ENCODE peak calls at places on chromosomes 16 and 17, in six cellular contexts. P is spleen, J is HCT116, U is GM23338, X is breast epithelium, M is prostate gland. L is an unnamed sample. For H3K4me1, the result is how much of the 10 kb centered on the place peaks cover.

GRCh38 chr16:23700509-23700908 is 12.5 kb downstream of the ERN2 start:
- DNase-seq in P (no peak), J (no peak), U (peak), X (no peak), M (no peak), L (no peak)

GRCh38 chr16:74730049-74730683 is 29.5 kb upstream of the MLKL start:
- DNase-seq in P (no peak), J (no peak), U (no peak), X (peak), M (peak), L (no peak)

GRCh38 chr16:749010-749409 is 8.2 kb upstream of the CIAO3 start:
- DNase-seq in P (no peak), J (no peak), U (no peak), X (peak), M (no peak), L (no peak)

GRCh38 chr17:83198366-83199341 is 119.2 kb downstream of the METRNL start:
- DNase-seq in P (peak), J (no peak), U (no peak), X (peak), M (no peak), L (no peak)

GRCh38 chr17:17041018-17041521 is 1.2 kb upstream of the MPRIP start:
- DNase-seq in P (peak), J (no peak), U (no peak), X (no peak), M (no peak), L (no peak)

GRCh38 chr16:55040366-55041086 is 109.9 kb downstream of the IRX5 start:
- DNase-seq in P (peak), J (no peak), U (no peak), X (peak), M (no peak), L (peak)

GRCh38 chr16:52561910-52562741 is 15.2 kb upstream of the TOX3 start:
- DNase-seq in P (no peak), J (no peak), U (no peak), X (no peak), M (peak), L (no peak)

GRCh38 chr16:21101631-21102420 is 48.8 kb downstream of the DNAH3 start:
- DNase-seq in P (no peak), J (peak), U (peak), X (no peak), M (no peak), L (no peak)

GRCh38 chr17:12064395-12064794 is 43.7 kb downstream of the MAP2K4 start:
- DNase-seq in P (no peak), J (no peak), U (no peak), X (no peak), M (no peak), L (no peak)

GRCh38 chr16:88973007-88973410 is 4.0 kb downstream of the CBFA2T3 start:
- DNase-seq in P (peak), J (no peak), U (no peak), X (no peak), M (no peak), L (no peak)

GRCh38 chr17:7263071-7263800 is 958 bp upstream of the CLDN7 start:
- DNase-seq in P (no peak), J (peak), U (peak), X (peak), M (no peak), L (peak)

GRCh38 chr16:48235556-48236136 is 8.5 kb upstream of the LONP2 start:
- DNase-seq in P (no peak), J (no peak), U (no peak), X (no peak), M (no peak), L (no peak)

GRCh38 chr16:83717814-83718213 is 90.0 kb upstream of the HSBP1 start:
- DNase-seq in P (no peak), J (no peak), U (no peak), X (no peak), M (no peak), L (no peak)

GRCh38 chr17:17710728-17711541 is 29.7 kb downstream of the RAI1 start:
- DNase-seq in P (no peak), J (peak), U (peak), X (peak), M (peak), L (no peak)

GRCh38 chr17:21039839-21040575 is 2.8 kb downstream of the USP22 start:
- DNase-seq in P (no peak), J (peak), U (peak), X (peak), M (no peak), L (no peak)

GRCh38 chr17:45895969-45896793 is 1.8 kb downstream of the MAPT start:
- DNase-seq in P (no peak), J (no peak), U (peak), X (no peak), M (no peak), L (no peak)

GRCh38 chr17:31318298-31319190 is 2.9 kb downstream of the EVI2A start:
- DNase-seq in P (peak), J (no peak), U (peak), X (peak), M (no peak), L (no peak)

GRCh38 chr17:64622931-64623654 is 39.0 kb downstream of the SMURF2 start:
- DNase-seq in P (no peak), J (peak), U (no peak), X (no peak), M (no peak), L (no peak)

GRCh38 chr17:4706121-4706520 is 2.2 kb upstream of the PELP1 start:
- DNase-seq in P (no peak), J (no peak), U (peak), X (no peak), M (no peak), L (no peak)

GRCh38 chr17:45812102-45812501 is 28.0 kb downstream of the CRHR1 start:
- DNase-seq in P (no peak), J (peak), U (peak), X (no peak), M (no peak), L (no peak)

GRCh38 chr17:78709119-78709681 is 72.9 kb downstream of the CYTH1 start:
- DNase-seq in P (no peak), J (no peak), U (no peak), X (no peak), M (no peak), L (no peak)

GRCh38 chr17:44872131-44872768 is 24.6 kb downstream of the HIGD1B start:
- DNase-seq in P (no peak), J (no peak), U (no peak), X (no peak), M (no peak), L (no peak)

GRCh38 chr17:27544350-27545131 is 86.4 kb upstream of the LGALS9 start:
- DNase-seq in P (peak), J (no peak), U (no peak), X (no peak), M (no peak), L (no peak)

GRCh38 chr17:8976638-8977037 is 11.1 kb upstream of the PIK3R5 start:
- DNase-seq in P (no peak), J (no peak), U (no peak), X (no peak), M (no peak), L (no peak)

GRCh38 chr16:12092347-12092882 is 115.9 kb downstream of the SNX29 start:
- DNase-seq in P (no peak), J (peak), U (no peak), X (no peak), M (no peak), L (no peak)

GRCh38 chr17:83055911-83056582 is 23.4 kb upstream of the METRNL start:
- DNase-seq in P (peak), J (no peak), U (no peak), X (no peak), M (no peak), L (peak)

GRCh38 chr17:7404737-7405412 is 978 bp upstream of the TMEM256 start:
- DNase-seq in P (peak), J (no peak), U (peak), X (peak), M (no peak), L (no peak)

GRCh38 chr17:38693700-38694329 is 11.3 kb upstream of the MLLT6 start:
- DNase-seq in P (peak), J (no peak), U (no peak), X (peak), M (peak), L (peak)

GRCh38 chr17:1222321-1222720 is 42.5 kb upstream of the ABR start:
- DNase-seq in P (no peak), J (no peak), U (no peak), X (no peak), M (no peak), L (no peak)

GRCh38 chr17:55513885-55514590 is 2.8 kb upstream of the SMIM36 start:
- DNase-seq in P (no peak), J (peak), U (peak), X (peak), M (peak), L (no peak)

GRCh38 chr17:17019891-17020456 is 22.3 kb upstream of the MPRIP start:
- DNase-seq in P (peak), J (no peak), U (no peak), X (peak), M (peak), L (no peak)

GRCh38 chr17:30234296-30234695 is 1.2 kb downstream of the SLC6A4 start:
- DNase-seq in P (peak), J (no peak), U (no peak), X (no peak), M (no peak), L (no peak)

GRCh38 chr17:57484826-57485565 is 228.7 kb downstream of the MSI2 start:
- DNase-seq in P (no peak), J (no peak), U (no peak), X (no peak), M (no peak), L (no peak)

GRCh38 chr17:28763804-28764266 is 20.0 kb downstream of the TRAF4 start:
- DNase-seq in P (no peak), J (peak), U (peak), X (peak), M (peak), L (no peak)

GRCh38 chr16:73025506-73026131 is 22.3 kb downstream of the ZFHX3 start:
- DNase-seq in P (no peak), J (no peak), U (no peak), X (no peak), M (no peak), L (no peak)

GRCh38 chr16:85057948-85058347 is 30.4 kb downstream of the KIAA0513 start:
- DNase-seq in P (no peak), J (no peak), U (no peak), X (no peak), M (no peak), L (no peak)

GRCh38 chr17:62030264-62030663 is 34.8 kb downstream of the MED13 start:
- DNase-seq in P (no peak), J (no peak), U (no peak), X (no peak), M (no peak), L (no peak)

GRCh38 chr16:81469710-81470481 is 25.3 kb downstream of the CMIP start:
- DNase-seq in P (peak), J (no peak), U (no peak), X (no peak), M (no peak), L (no peak)

GRCh38 chr16:57627184-57627871 is 1.1 kb upstream of the ADGRG1 start:
- DNase-seq in P (no peak), J (no peak), U (peak), X (peak), M (no peak), L (no peak)
- H3K4me1 ChIP-seq in P (under half), J (under half), U (under half), X (under half), M (under half), L (half or more)

DNA sequence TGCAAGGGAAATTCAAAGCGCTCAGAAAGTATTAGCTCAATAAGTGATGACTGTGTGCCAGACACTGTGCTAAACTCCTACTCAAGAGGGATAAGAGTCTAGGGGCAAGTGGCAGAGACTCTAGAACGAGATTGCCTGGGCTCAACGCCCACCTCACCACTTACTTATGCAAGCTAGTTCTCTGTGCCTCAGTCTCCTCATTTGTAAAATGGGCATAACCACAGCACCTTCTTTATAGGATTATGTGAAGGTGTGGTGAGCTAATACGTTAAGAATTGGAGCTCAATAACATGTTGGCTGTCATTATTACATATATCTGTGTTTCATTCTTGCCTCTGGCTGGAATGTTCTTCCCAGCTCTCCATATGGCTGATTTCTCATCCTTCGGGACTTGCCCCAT is 15.4 kb downstream of the DEXI start:
- DNase-seq in P (no peak), J (no peak), U (no peak), X (no peak), M (no peak), L (no peak)
- TF ChIP-seq POLR2AphosphoS5 in P (no peak), J (no peak), U (no peak), X (no peak), M (no peak), L (no peak)

DNA sequence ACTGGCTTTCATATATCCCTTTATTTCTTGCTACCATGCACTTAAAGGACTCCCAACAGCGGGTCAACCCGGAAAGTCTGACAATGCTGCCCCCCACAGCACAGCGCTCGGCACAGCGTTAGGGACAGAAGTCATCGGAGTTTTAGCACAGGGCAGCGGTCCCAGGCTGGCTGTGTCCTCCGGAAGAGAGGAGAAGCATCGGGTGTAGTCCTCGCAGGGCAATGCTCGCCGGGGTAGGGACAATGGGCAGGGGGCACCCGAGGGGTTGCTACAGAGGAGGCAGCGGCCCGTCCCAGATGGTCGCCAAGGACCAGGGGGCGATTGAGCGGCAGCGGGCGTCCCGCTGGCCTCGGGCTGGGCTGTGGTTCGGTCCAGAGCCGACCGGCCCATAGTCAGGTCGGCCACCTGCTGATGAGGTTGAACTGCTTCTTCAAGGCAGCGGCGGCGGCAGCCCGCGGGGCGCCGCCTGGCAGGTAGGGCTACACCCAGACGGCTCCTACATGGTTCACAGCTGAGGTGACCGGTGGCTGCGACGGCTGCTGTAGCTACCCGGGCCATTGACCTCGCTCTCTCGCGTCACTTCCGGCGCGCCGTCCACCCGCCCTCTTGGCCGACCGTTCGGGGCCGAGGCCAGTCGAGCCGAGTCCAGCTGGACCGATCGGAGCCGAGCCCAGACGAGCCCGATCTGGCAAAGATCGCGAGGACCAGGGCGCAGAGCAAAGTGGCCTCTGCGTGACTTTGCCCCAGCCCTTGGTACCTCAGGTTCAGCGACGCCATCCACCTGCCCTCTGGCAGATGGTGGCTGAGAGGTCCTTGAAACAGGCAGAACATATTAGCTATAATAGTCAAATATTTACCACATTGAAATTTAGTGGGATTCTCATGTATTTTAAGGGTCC is 4.7 kb upstream of the LCMT1 start:
- DNase-seq in P (peak), J (peak), U (peak), X (peak), M (peak), L (no peak)
- TF ChIP-seq CTCF in P (peak), J (peak), U (peak), X (no peak), M (no peak), L (no peak)

DNA sequence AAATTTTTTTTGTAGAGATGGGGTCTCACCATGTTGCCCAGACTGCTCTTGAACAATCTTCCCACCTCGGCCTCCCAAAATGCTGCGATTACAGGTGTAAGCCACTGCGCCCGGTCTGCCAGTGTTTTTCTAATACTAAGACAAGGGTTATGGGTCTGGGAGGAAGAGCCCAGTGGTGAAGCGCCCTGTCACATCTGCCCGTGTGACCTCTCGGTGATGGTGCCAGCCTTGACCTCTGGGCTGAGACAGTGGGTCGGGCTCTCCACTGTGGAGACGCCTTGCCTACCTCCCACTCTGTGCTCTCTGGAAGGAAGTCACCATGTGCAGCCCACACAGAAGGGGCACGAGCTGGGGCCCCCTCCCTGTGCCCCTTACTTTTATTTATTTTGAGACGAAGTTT is 5.1 kb upstream of the BAIAP2 start:
- DNase-seq in P (peak), J (no peak), U (no peak), X (no peak), M (no peak), L (no peak)
- H3K4me1 ChIP-seq in P (under half), J (under half), U (under half), X (under half), M (under half), L (under half)

DNA sequence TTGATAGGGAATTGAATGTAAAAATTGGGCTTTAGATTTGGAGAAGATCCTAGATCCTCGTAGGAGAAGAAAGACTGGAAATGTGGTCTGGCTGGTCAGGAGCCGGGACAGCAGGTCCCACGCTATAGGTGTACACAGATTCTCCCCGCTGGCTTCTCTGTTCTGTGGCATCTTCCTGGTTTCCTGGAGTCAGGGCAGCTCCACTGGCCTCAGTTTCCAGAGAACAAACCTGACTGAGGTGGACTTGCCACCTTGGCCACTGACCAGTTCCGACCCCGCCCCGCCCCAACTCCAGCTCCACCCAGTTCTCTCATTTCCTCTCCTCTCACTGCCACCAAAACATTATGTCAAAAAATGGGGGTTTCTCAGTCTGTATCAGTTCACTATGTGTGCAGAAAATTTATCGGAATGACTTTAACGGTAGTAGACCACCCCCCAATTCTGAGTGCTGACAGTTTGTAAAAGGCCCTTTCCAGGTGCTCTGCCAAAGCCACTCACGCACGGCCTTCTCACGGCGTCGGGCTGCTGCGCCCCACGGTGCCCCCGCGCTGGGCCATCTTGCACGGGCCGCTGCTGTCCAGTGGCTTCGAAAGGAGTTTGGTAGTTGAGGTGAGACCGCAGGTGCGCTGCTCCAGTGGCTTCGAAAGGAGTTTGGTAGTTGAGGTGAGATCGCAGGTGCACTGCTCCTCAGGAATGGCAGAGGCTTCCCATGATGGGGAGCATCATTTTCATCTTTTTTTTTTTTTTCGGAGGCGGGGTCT is 161.4 kb upstream of the CHMP6 start:
- DNase-seq in P (no peak), J (no peak), U (no peak), X (no peak), M (no peak), L (no peak)
- TF ChIP-seq POLR2AphosphoS5 in P (no peak), J (no peak), U (no peak), X (no peak), M (no peak), L (no peak)

DNA sequence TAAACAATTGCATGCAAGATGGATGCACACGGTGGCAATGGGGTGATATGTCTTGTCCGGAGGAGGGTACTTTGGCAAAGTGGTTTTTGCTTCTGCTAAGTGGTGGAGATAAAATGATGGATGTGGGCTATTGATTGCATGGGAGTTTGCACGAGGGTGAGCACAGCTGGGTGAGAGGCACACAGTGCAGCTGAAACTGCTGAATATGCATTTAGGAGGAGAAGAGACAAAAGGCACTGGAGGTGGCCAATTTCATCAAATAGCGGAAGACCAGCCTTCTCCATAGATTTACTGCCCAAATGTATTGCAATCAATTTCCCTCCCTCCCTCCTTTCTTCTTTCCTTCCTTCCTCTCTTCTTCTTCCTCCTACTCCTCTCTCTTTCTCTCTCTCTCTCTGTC is 414.4 kb upstream of the EEF2KMT start:
- DNase-seq in P (no peak), J (no peak), U (no peak), X (no peak), M (no peak), L (no peak)
- TF ChIP-seq CTCF in P (no peak), J (no peak), U (no peak), X (no peak), M (no peak), L (no peak)